ENCODE peak calls at places on chromosomes 2 and 18, in seven cellular contexts. I is NCI-H1417, D is mucosa of descending colon, A is iPS-NIHi11, G is WTC11, M is HS-5, O is HT-29. X is an unnamed sample.

GRCh38 chr2:234098675-234099195 is 48.2 kb downstream of the SPP2 start:
- DNase-seq in G (no peak), I (no peak), O (no peak), A (no peak), M (no peak), D (no peak), X (no peak)

GRCh38 chr18:27750014-27750413 is 426.9 kb downstream of the CDH2 start:
- DNase-seq in A (peak), O (peak), D (peak), G (peak), I (peak), M (peak), X (peak)

GRCh38 chr2:205731521-205731965 is 49.2 kb downstream of the NRP2 start:
- DNase-seq in M (peak), O (no peak), I (no peak), G (no peak), A (no peak), D (no peak), X (no peak)

GRCh38 chr2:8376603-8377423 is 305.0 kb upstream of the ID2 start:
- DNase-seq in M (no peak), I (no peak), O (no peak), A (no peak), D (no peak), G (no peak), X (no peak)

GRCh38 chr2:113978524-113979171 is 88.8 kb downstream of the ACTR3 start:
- DNase-seq in G (no peak), I (no peak), M (no peak), D (no peak), O (no peak), A (no peak), X (no peak)

GRCh38 chr18:62434798-62435197 is 88.0 kb upstream of the ZCCHC2 start:
- DNase-seq in G (no peak), A (no peak), M (no peak), O (no peak), I (no peak), D (no peak), X (no peak)

GRCh38 chr2:38600242-38600891 is 2.4 kb downstream of the HNRNPLL start:
- DNase-seq in G (no peak), A (no peak), M (no peak), D (peak), O (no peak), I (peak), X (no peak)

GRCh38 chr2:69612707-69613106 is 30.8 kb downstream of the AAK1 start:
- DNase-seq in D (no peak), G (no peak), A (no peak), M (no peak), O (no peak), I (no peak), X (no peak)

GRCh38 chr2:15169326-15170038 is 391.7 kb downstream of the NBAS start:
- DNase-seq in M (peak), A (no peak), D (no peak), I (no peak), G (no peak), O (no peak), X (no peak)

GRCh38 chr2:165533331-165533730 is 63.8 kb downstream of the CSRNP3 start:
- DNase-seq in M (no peak), A (no peak), O (no peak), I (no peak), G (no peak), D (no peak), X (no peak)

GRCh38 chr2:152456262-152456661 is 121.3 kb downstream of the FMNL2 start:
- DNase-seq in D (no peak), A (no peak), M (no peak), O (no peak), G (no peak), I (no peak), X (no peak)

GRCh38 chr2:113895819-113896563 is 6.1 kb downstream of the ACTR3 start:
- DNase-seq in A (no peak), I (no peak), O (no peak), M (no peak), D (no peak), G (no peak), X (no peak)